ENCODE peak calls at places on chromosomes 11 and 22, in six cellular contexts. J, N, V, Q, X and L are unnamed samples.

GRCh38 chr11:83156996-83157754 is at the start of gene PCF11:
- DNase-seq in N (no peak), X (no peak), J (no peak), Q (no peak), V (no peak), L (no peak)

GRCh38 chr22:30474683-30475424 is 3.0 kb upstream of the SEC14L3 start:
- DNase-seq in Q (no peak), J (no peak), X (no peak), V (no peak), N (no peak), L (no peak)

GRCh38 chr11:123364145-123364544 is 65.9 kb upstream of the GRAMD1B start:
- DNase-seq in V (no peak), X (no peak), Q (no peak), J (no peak), N (peak; percentile 37), L (no peak)

GRCh38 chr22:42769574-42770447 is 49.1 kb upstream of the A4GALT start:
- DNase-seq in V (no peak), J (peak; percentile 54), Q (peak; percentile 95), N (peak; percentile 82), X (peak; percentile 79), L (peak; percentile 86)

GRCh38 chr22:40572976-40573375 is 63.5 kb downstream of the MRTFA start:
- DNase-seq in Q (no peak), V (no peak), N (no peak), X (no peak), J (no peak), L (no peak)

GRCh38 chr11:123354371-123354770 is 75.7 kb upstream of the GRAMD1B start:
- DNase-seq in X (no peak), V (no peak), J (no peak), Q (no peak), N (no peak), L (no peak)

GRCh38 chr11:45871638-45872037 is 13.8 kb upstream of the MAPK8IP1 start:
- DNase-seq in V (no peak), X (no peak), Q (no peak), N (no peak), J (no peak), L (peak; percentile 14)

GRCh38 chr11:2300936-2301630 is 635 bp downstream of the C11orf21 start:
- DNase-seq in X (no peak), Q (no peak), V (peak; percentile 65), J (no peak), N (no peak), L (no peak)

GRCh38 chr11:9052316-9052715 is 39.1 kb downstream of the SCUBE2 start:
- DNase-seq in N (no peak), V (no peak), X (no peak), Q (no peak), J (no peak), L (no peak)

GRCh38 chr11:1948389-1948788 is 1.3 kb downstream of the MRPL23 start:
- DNase-seq in N (no peak), X (no peak), Q (no peak), V (no peak), J (no peak), L (no peak)

GRCh38 chr11:19923631-19924030 is 211.0 kb downstream of the NAV2 start:
- DNase-seq in J (no peak), X (no peak), N (no peak), V (no peak), Q (no peak), L (no peak)

GRCh38 chr11:67276821-67277230 is 10.6 kb downstream of the GRK2 start:
- DNase-seq in N (peak; percentile 67), X (no peak), Q (peak; percentile 45), J (peak; percentile 65), V (peak; percentile 71), L (peak; percentile 58)

GRCh38 chr11:123587044-123587443 is 67.4 kb downstream of the SCN3B start:
- DNase-seq in Q (no peak), J (no peak), N (no peak), X (no peak), V (no peak), L (no peak)

GRCh38 chr11:61195016-61195695 is 8.2 kb upstream of the PGA3 start:
- DNase-seq in J (no peak), Q (no peak), X (no peak), N (no peak), V (no peak), L (no peak)

GRCh38 chr11:134560566-134561347 is 148.7 kb upstream of the B3GAT1 start:
- DNase-seq in X (no peak), V (peak; percentile 27), J (no peak), N (no peak), Q (no peak), L (no peak)

GRCh38 chr11:64720640-64721358 is 2.2 kb downstream of the NRXN2 start:
- DNase-seq in X (no peak), N (no peak), Q (no peak), V (no peak), J (no peak), L (no peak)

GRCh38 chr11:64723907-64724862 is 1.2 kb upstream of the NRXN2 start:
- DNase-seq in V (no peak), N (no peak), J (no peak), X (no peak), Q (no peak), L (no peak)

GRCh38 chr11:64723117-64723906 is at the start of gene NRXN2:
- DNase-seq in N (peak; percentile 88), X (peak; percentile 87), J (peak; percentile 83), V (no peak), Q (peak; percentile 70), L (peak; percentile 86)

GRCh38 chr11:64721359-64721699 is 1.7 kb downstream of the NRXN2 start:
- DNase-seq in N (no peak), J (no peak), X (no peak), Q (no peak), V (no peak), L (no peak)

GRCh38 chr11:64722141-64723050 is 601 bp downstream of the NRXN2 start:
- DNase-seq in J (no peak), X (no peak), Q (no peak), V (no peak), N (no peak), L (no peak)
- H3K4me3 ChIP-seq in J (peak overlapping the region; percentile 77), X (no peak overlapping the region), Q (no peak overlapping the region), V (no peak overlapping the region), N (no peak overlapping the region), L (no peak overlapping the region)

DNA sequence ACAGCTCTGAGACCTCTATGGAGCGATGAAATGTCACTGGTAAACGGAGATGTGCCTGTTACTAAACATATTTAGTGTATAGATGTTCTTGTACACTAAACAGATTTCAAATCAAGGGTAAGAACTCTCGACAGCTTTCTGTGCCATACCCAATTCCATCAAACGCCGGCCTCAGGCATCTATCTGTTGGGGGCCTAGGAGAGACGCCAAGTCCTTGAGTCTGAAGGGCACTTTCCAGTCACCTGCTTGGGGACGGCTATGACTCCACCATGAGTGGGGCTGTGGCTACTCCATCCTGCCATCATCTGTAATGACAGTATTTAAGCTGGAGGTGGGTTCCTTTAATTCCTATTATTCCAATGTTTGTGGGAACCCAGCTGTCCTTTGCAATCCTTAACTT is 87.8 kb downstream of the SHANK2 start:
- DNase-seq in J (no peak), N (no peak), Q (no peak), V (peak; percentile 28), X (no peak), L (no peak)
- H3K4me1 ChIP-seq in J (no peaks in the 10 kb centered on the region), N (no peaks in the 10 kb centered on the region), Q (no peaks in the 10 kb centered on the region), V (no peaks in the 10 kb centered on the region), X (no peaks in the 10 kb centered on the region), L (no peaks in the 10 kb centered on the region)

GRCh38 chr11:117717485-117718314 is 79.3 kb downstream of the DSCAML1 start:
- DNase-seq in X (no peak), J (peak; percentile 32), N (peak; percentile 44), V (no peak), Q (no peak), L (no peak)
- TF ChIP-seq POLR2A in X (no peak), J (no peak), N (no peak), V (no peak), Q (no peak), L (no peak)

GRCh38 chr11:27697679-27698275 is 2.5 kb downstream of the BDNF start:
- DNase-seq in Q (no peak), V (no peak), X (no peak), N (no peak), J (no peak), L (no peak)
- H3K4me3 ChIP-seq in Q (peak overlapping the region; percentile 85), V (no peak overlapping the region), X (no peak overlapping the region), N (peak overlapping the region; percentile 71), J (no peak overlapping the region), L (no peak overlapping the region)

GRCh38 chr22:37176464-37177061 is 11.5 kb downstream of the C1QTNF6 start:
- DNase-seq in V (peak; percentile 82), Q (peak; percentile 78), X (peak; percentile 75), N (peak; percentile 81), J (peak; percentile 52), L (peak; percentile 75)

GRCh38 chr22:37177755-37178154 is 10.3 kb downstream of the C1QTNF6 start:
- DNase-seq in N (peak; percentile 5), Q (no peak), J (no peak), V (no peak), X (no peak), L (peak; percentile 17)

GRCh38 chr22:37175414-37176144 is 12.5 kb downstream of the C1QTNF6 start:
- DNase-seq in X (peak; percentile 14), Q (no peak), N (peak; percentile 33), J (no peak), V (peak; percentile 58), L (peak; percentile 35)

GRCh38 chr22:37178350-37179125 is 9.5 kb downstream of the C1QTNF6 start:
- DNase-seq in V (peak; percentile 70), N (peak; percentile 48), X (no peak), J (peak; percentile 76), Q (no peak), L (peak; percentile 25)

GRCh38 chr22:37177221-37177620 is 10.8 kb downstream of the C1QTNF6 start:
- DNase-seq in N (peak; percentile 10), J (no peak), V (peak; percentile 30), X (no peak), Q (no peak), L (no peak)
- H3K4me1 ChIP-seq in N (peaks cover 47% of the 10 kb centered on the region), J (peaks cover 49% of the 10 kb centered on the region), V (peaks cover 51% of the 10 kb centered on the region), X (peaks cover 3% of the 10 kb centered on the region), Q (peaks cover 17% of the 10 kb centered on the region), L (peaks cover 13% of the 10 kb centered on the region)